ENCODE peak calls at places on chromosomes 16 and 17, in ten cellular contexts. One of them, this sample, is unnamed.

GRCh38 chr17:42697108-42697811 is 14.9 kb downstream of the CNTNAP1 start:
- DNase-seq in A549: no peak
- DNase-seq in ascending aorta: no peak
- DNase-seq in brain microvascular endothelial cell: no peak
- DNase-seq in ovary: peak
- DNase-seq in effector memory CD4-positive, alpha-beta T cell: no peak
- DNase-seq in Panc1: no peak
- DNase-seq in AG04450: no peak
- DNase-seq in body of pancreas: no peak
- DNase-seq in small intestine: no peak
- DNase-seq in this sample: no peak

GRCh38 chr17:72187544-72187943 is 66.7 kb downstream of the SOX9 start:
- DNase-seq in A549: no peak
- DNase-seq in ascending aorta: peak
- DNase-seq in brain microvascular endothelial cell: no peak
- DNase-seq in ovary: no peak
- DNase-seq in effector memory CD4-positive, alpha-beta T cell: no peak
- DNase-seq in Panc1: no peak
- DNase-seq in AG04450: no peak
- DNase-seq in body of pancreas: peak
- DNase-seq in small intestine: no peak
- DNase-seq in this sample: peak

GRCh38 chr17:32445075-32445427 is 741 bp downstream of the PSMD11 start:
- DNase-seq in A549: peak
- DNase-seq in ascending aorta: no peak
- DNase-seq in brain microvascular endothelial cell: peak
- DNase-seq in ovary: peak
- DNase-seq in effector memory CD4-positive, alpha-beta T cell: no peak
- DNase-seq in Panc1: no peak
- DNase-seq in AG04450: no peak
- DNase-seq in body of pancreas: peak
- DNase-seq in small intestine: peak
- DNase-seq in this sample: peak

GRCh38 chr16:23784811-23785447 is 30.1 kb downstream of the CHP2 start:
- DNase-seq in A549: no peak
- DNase-seq in ascending aorta: no peak
- DNase-seq in brain microvascular endothelial cell: peak
- DNase-seq in ovary: no peak
- DNase-seq in effector memory CD4-positive, alpha-beta T cell: no peak
- DNase-seq in Panc1: no peak
- DNase-seq in AG04450: no peak
- DNase-seq in body of pancreas: no peak
- DNase-seq in small intestine: no peak
- DNase-seq in this sample: no peak

GRCh38 chr17:66255112-66255511 is 25.9 kb upstream of the APOH start:
- DNase-seq in A549: no peak
- DNase-seq in ascending aorta: no peak
- DNase-seq in brain microvascular endothelial cell: peak
- DNase-seq in ovary: peak
- DNase-seq in effector memory CD4-positive, alpha-beta T cell: peak
- DNase-seq in Panc1: no peak
- DNase-seq in AG04450: peak
- DNase-seq in body of pancreas: peak
- DNase-seq in small intestine: peak
- DNase-seq in this sample: peak

GRCh38 chr17:64097196-64097936 is 32.6 kb downstream of the ERN1 start:
- DNase-seq in A549: no peak
- DNase-seq in ascending aorta: no peak
- DNase-seq in brain microvascular endothelial cell: peak
- DNase-seq in ovary: peak
- DNase-seq in effector memory CD4-positive, alpha-beta T cell: no peak
- DNase-seq in Panc1: no peak
- DNase-seq in AG04450: no peak
- DNase-seq in body of pancreas: no peak
- DNase-seq in small intestine: no peak
- DNase-seq in this sample: no peak

GRCh38 chr16:30434852-30435251 is 5.0 kb upstream of the DCTPP1 start:
- DNase-seq in A549: no peak
- DNase-seq in ascending aorta: no peak
- DNase-seq in brain microvascular endothelial cell: no peak
- DNase-seq in ovary: no peak
- DNase-seq in effector memory CD4-positive, alpha-beta T cell: no peak
- DNase-seq in Panc1: no peak
- DNase-seq in AG04450: no peak
- DNase-seq in body of pancreas: no peak
- DNase-seq in small intestine: no peak
- DNase-seq in this sample: no peak

GRCh38 chr17:9529033-9529748 is 46.4 kb downstream of the STX8 start:
- DNase-seq in A549: peak
- DNase-seq in ascending aorta: no peak
- DNase-seq in brain microvascular endothelial cell: no peak
- DNase-seq in ovary: no peak
- DNase-seq in effector memory CD4-positive, alpha-beta T cell: no peak
- DNase-seq in Panc1: no peak
- DNase-seq in AG04450: no peak
- DNase-seq in body of pancreas: no peak
- DNase-seq in small intestine: no peak
- DNase-seq in this sample: no peak

GRCh38 chr17:61189968-61190367 is 209.7 kb upstream of the TBX2 start:
- DNase-seq in A549: no peak
- DNase-seq in ascending aorta: no peak
- DNase-seq in brain microvascular endothelial cell: no peak
- DNase-seq in ovary: no peak
- DNase-seq in effector memory CD4-positive, alpha-beta T cell: no peak
- DNase-seq in Panc1: no peak
- DNase-seq in AG04450: no peak
- DNase-seq in body of pancreas: no peak
- DNase-seq in small intestine: no peak
- DNase-seq in this sample: no peak

GRCh38 chr16:54649846-54650245 is 280.8 kb upstream of the IRX5 start:
- DNase-seq in A549: no peak
- DNase-seq in ascending aorta: no peak
- DNase-seq in brain microvascular endothelial cell: no peak
- DNase-seq in ovary: no peak
- DNase-seq in effector memory CD4-positive, alpha-beta T cell: no peak
- DNase-seq in Panc1: no peak
- DNase-seq in AG04450: no peak
- DNase-seq in body of pancreas: no peak
- DNase-seq in small intestine: no peak
- DNase-seq in this sample: peak

GRCh38 chr16:8552487-8553221 is 37.7 kb downstream of the TMEM114 start:
- DNase-seq in A549: no peak
- DNase-seq in ascending aorta: no peak
- DNase-seq in brain microvascular endothelial cell: no peak
- DNase-seq in ovary: no peak
- DNase-seq in effector memory CD4-positive, alpha-beta T cell: no peak
- DNase-seq in Panc1: no peak
- DNase-seq in AG04450: no peak
- DNase-seq in body of pancreas: no peak
- DNase-seq in small intestine: no peak
- DNase-seq in this sample: no peak

GRCh38 chr16:57815987-57816745 is 13.9 kb upstream of the KIFC3 start:
- DNase-seq in A549: peak
- DNase-seq in ascending aorta: peak
- DNase-seq in brain microvascular endothelial cell: peak
- DNase-seq in ovary: peak
- DNase-seq in effector memory CD4-positive, alpha-beta T cell: peak
- DNase-seq in Panc1: no peak
- DNase-seq in AG04450: peak
- DNase-seq in body of pancreas: peak
- DNase-seq in small intestine: peak
- DNase-seq in this sample: peak

GRCh38 chr16:27505297-27506236 is 44.1 kb downstream of the GTF3C1 start:
- DNase-seq in A549: no peak
- DNase-seq in ascending aorta: no peak
- DNase-seq in brain microvascular endothelial cell: no peak
- DNase-seq in ovary: no peak
- DNase-seq in effector memory CD4-positive, alpha-beta T cell: no peak
- DNase-seq in Panc1: no peak
- DNase-seq in AG04450: no peak
- DNase-seq in body of pancreas: no peak
- DNase-seq in small intestine: no peak
- DNase-seq in this sample: no peak

GRCh38 chr16:83878838-83879237 is 20.1 kb upstream of the MLYCD start:
- DNase-seq in A549: peak
- DNase-seq in ascending aorta: no peak
- DNase-seq in brain microvascular endothelial cell: peak
- DNase-seq in ovary: no peak
- DNase-seq in effector memory CD4-positive, alpha-beta T cell: no peak
- DNase-seq in Panc1: peak
- DNase-seq in AG04450: peak
- DNase-seq in body of pancreas: no peak
- DNase-seq in small intestine: peak
- DNase-seq in this sample: peak

GRCh38 chr16:46924402-46924801 is 40.2 kb downstream of the GPT2 start:
- DNase-seq in A549: no peak
- DNase-seq in ascending aorta: no peak
- DNase-seq in brain microvascular endothelial cell: no peak
- DNase-seq in ovary: no peak
- DNase-seq in effector memory CD4-positive, alpha-beta T cell: no peak
- DNase-seq in Panc1: no peak
- DNase-seq in AG04450: no peak
- DNase-seq in body of pancreas: no peak
- DNase-seq in small intestine: no peak
- DNase-seq in this sample: no peak

GRCh38 chr16:46928811-46929210 is 44.6 kb downstream of the GPT2 start:
- DNase-seq in A549: no peak
- DNase-seq in ascending aorta: no peak
- DNase-seq in brain microvascular endothelial cell: no peak
- DNase-seq in ovary: no peak
- DNase-seq in effector memory CD4-positive, alpha-beta T cell: no peak
- DNase-seq in Panc1: no peak
- DNase-seq in AG04450: no peak
- DNase-seq in body of pancreas: no peak
- DNase-seq in small intestine: no peak
- DNase-seq in this sample: no peak

GRCh38 chr16:46926470-46927225 is 42.5 kb downstream of the GPT2 start:
- DNase-seq in A549: no peak
- DNase-seq in ascending aorta: no peak
- DNase-seq in brain microvascular endothelial cell: no peak
- DNase-seq in ovary: no peak
- DNase-seq in effector memory CD4-positive, alpha-beta T cell: no peak
- DNase-seq in Panc1: no peak
- DNase-seq in AG04450: no peak
- DNase-seq in body of pancreas: no peak
- DNase-seq in small intestine: no peak
- DNase-seq in this sample: no peak

GRCh38 chr16:46929378-46930332 is 43.8 kb downstream of the DNAJA2 start:
- DNase-seq in A549: peak
- DNase-seq in ascending aorta: no peak
- DNase-seq in brain microvascular endothelial cell: peak
- DNase-seq in ovary: peak
- DNase-seq in effector memory CD4-positive, alpha-beta T cell: peak
- DNase-seq in Panc1: no peak
- DNase-seq in AG04450: peak
- DNase-seq in body of pancreas: peak
- DNase-seq in small intestine: peak
- DNase-seq in this sample: peak

DNA sequence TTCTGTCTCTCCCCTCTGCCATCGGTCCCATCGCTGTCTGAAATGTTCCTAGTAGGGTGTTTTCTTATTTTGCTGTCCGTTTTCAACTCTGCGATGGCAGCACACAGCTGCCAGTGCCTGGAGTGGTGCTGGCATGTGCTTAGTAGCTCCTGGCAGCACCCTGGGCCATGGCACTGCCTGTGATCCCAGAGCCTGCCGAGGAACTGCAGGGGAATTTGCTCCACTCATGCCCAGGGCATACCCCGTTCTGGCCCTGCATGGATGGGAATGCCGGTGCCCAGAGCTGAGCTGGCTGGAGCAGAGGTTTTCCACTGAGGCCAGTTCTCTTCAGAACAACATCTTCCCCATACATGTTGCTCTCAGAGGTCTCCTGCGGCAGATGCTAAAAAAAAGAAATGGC is 43.1 kb downstream of the GPT2 start:
- DNase-seq in A549: no peak
- DNase-seq in ascending aorta: no peak
- DNase-seq in brain microvascular endothelial cell: no peak
- DNase-seq in ovary: no peak
- DNase-seq in effector memory CD4-positive, alpha-beta T cell: no peak
- DNase-seq in Panc1: no peak
- DNase-seq in AG04450: no peak
- DNase-seq in body of pancreas: no peak
- DNase-seq in small intestine: no peak
- DNase-seq in this sample: no peak
- H3K27ac ChIP-seq in A549: no peak
- H3K27ac ChIP-seq in ascending aorta: peak
- H3K27ac ChIP-seq in brain microvascular endothelial cell: no peak
- H3K27ac ChIP-seq in ovary: no peak
- H3K27ac ChIP-seq in effector memory CD4-positive, alpha-beta T cell: no peak
- H3K27ac ChIP-seq in Panc1: no peak
- H3K27ac ChIP-seq in AG04450: no peak
- H3K27ac ChIP-seq in body of pancreas: no peak
- H3K27ac ChIP-seq in small intestine: no peak
- H3K27ac ChIP-seq in this sample: no peak

DNA sequence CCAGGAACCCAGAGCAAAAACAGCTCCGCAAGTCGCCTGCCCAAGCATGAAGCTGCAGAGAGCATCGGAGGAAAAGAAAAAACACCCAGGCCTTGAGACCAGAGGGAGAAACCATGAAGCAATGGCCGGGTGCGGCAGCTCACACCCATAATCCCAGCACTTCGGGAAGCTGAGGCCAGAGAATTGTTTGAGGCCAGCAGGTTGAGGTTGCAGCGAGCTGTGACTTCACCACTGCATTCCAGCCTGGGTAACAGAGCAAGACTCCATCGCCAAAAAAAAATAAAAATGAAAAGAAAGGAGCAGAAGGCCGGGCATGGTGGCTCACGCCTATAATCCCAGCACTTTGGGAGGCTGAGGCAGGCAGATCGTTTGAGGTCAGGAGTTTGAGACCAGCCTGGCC is 40.3 kb downstream of the C16orf95 start:
- DNase-seq in A549: no peak
- DNase-seq in ascending aorta: no peak
- DNase-seq in brain microvascular endothelial cell: no peak
- DNase-seq in ovary: no peak
- DNase-seq in effector memory CD4-positive, alpha-beta T cell: no peak
- DNase-seq in Panc1: no peak
- DNase-seq in AG04450: no peak
- DNase-seq in body of pancreas: no peak
- DNase-seq in small intestine: no peak
- DNase-seq in this sample: no peak
- H3K27ac ChIP-seq in A549: no peak
- H3K27ac ChIP-seq in ascending aorta: no peak
- H3K27ac ChIP-seq in brain microvascular endothelial cell: no peak
- H3K27ac ChIP-seq in ovary: no peak
- H3K27ac ChIP-seq in effector memory CD4-positive, alpha-beta T cell: no peak
- H3K27ac ChIP-seq in Panc1: no peak
- H3K27ac ChIP-seq in AG04450: no peak
- H3K27ac ChIP-seq in body of pancreas: no peak
- H3K27ac ChIP-seq in small intestine: no peak
- H3K27ac ChIP-seq in this sample: no peak

GRCh38 chr17:16106161-16106891 is 106.7 kb downstream of the TTC19 start:
- DNase-seq in A549: no peak
- DNase-seq in ascending aorta: no peak
- DNase-seq in brain microvascular endothelial cell: no peak
- DNase-seq in ovary: peak
- DNase-seq in effector memory CD4-positive, alpha-beta T cell: no peak
- DNase-seq in Panc1: peak
- DNase-seq in AG04450: peak
- DNase-seq in body of pancreas: no peak
- DNase-seq in small intestine: peak
- DNase-seq in this sample: peak
- H3K27ac ChIP-seq in A549: no peak
- H3K27ac ChIP-seq in ascending aorta: peak
- H3K27ac ChIP-seq in brain microvascular endothelial cell: no peak
- H3K27ac ChIP-seq in ovary: peak
- H3K27ac ChIP-seq in effector memory CD4-positive, alpha-beta T cell: no peak
- H3K27ac ChIP-seq in Panc1: no peak
- H3K27ac ChIP-seq in AG04450: no peak
- H3K27ac ChIP-seq in body of pancreas: no peak
- H3K27ac ChIP-seq in small intestine: no peak
- H3K27ac ChIP-seq in this sample: peak

GRCh38 chr16:87185983-87186382 is 131.2 kb downstream of the C16orf95 start:
- DNase-seq in A549: no peak
- DNase-seq in ascending aorta: no peak
- DNase-seq in brain microvascular endothelial cell: no peak
- DNase-seq in ovary: no peak
- DNase-seq in effector memory CD4-positive, alpha-beta T cell: no peak
- DNase-seq in Panc1: no peak
- DNase-seq in AG04450: no peak
- DNase-seq in body of pancreas: no peak
- DNase-seq in small intestine: no peak
- DNase-seq in this sample: no peak
- H3K27ac ChIP-seq in A549: no peak
- H3K27ac ChIP-seq in ascending aorta: no peak
- H3K27ac ChIP-seq in brain microvascular endothelial cell: no peak
- H3K27ac ChIP-seq in ovary: no peak
- H3K27ac ChIP-seq in effector memory CD4-positive, alpha-beta T cell: no peak
- H3K27ac ChIP-seq in Panc1: no peak
- H3K27ac ChIP-seq in AG04450: no peak
- H3K27ac ChIP-seq in body of pancreas: no peak
- H3K27ac ChIP-seq in small intestine: no peak
- H3K27ac ChIP-seq in this sample: no peak